ENCODE peak calls at places on chromosomes 12 and 14, in five cellular contexts. One of them, this sample, is unnamed.

GRCh38 chr12:23950775-23951391 is 1.4 kb upstream of the SOX5 start:
- DNase-seq in pancreas: peak
- DNase-seq in CD4-positive, alpha-beta T cell: no peak
- DNase-seq in psoas muscle: no peak
- DNase-seq in endothelial cell of umbilical vein: peak
- DNase-seq in this sample: no peak

GRCh38 chr14:70086685-70087379 is 101.9 kb downstream of the SLC8A3 start:
- DNase-seq in psoas muscle: no peak
- DNase-seq in pancreas: no peak
- DNase-seq in CD4-positive, alpha-beta T cell: no peak
- DNase-seq in endothelial cell of umbilical vein: peak
- DNase-seq in this sample: no peak

GRCh38 chr12:104358353-104359003 is 54.9 kb downstream of the EID3 start:
- DNase-seq in CD4-positive, alpha-beta T cell: peak
- DNase-seq in pancreas: no peak
- DNase-seq in psoas muscle: peak
- DNase-seq in endothelial cell of umbilical vein: peak
- DNase-seq in this sample: peak

GRCh38 chr12:3601466-3602150 is 110.6 kb downstream of the PRMT8 start:
- DNase-seq in pancreas: no peak
- DNase-seq in endothelial cell of umbilical vein: no peak
- DNase-seq in psoas muscle: no peak
- DNase-seq in CD4-positive, alpha-beta T cell: no peak
- DNase-seq in this sample: no peak

GRCh38 chr12:131044760-131045381 is 91.2 kb downstream of the ADGRD1 start:
- DNase-seq in CD4-positive, alpha-beta T cell: no peak
- DNase-seq in endothelial cell of umbilical vein: no peak
- DNase-seq in pancreas: peak
- DNase-seq in psoas muscle: peak
- DNase-seq in this sample: no peak

GRCh38 chr12:132006056-132006680 is 56.4 kb downstream of the EP400 start:
- DNase-seq in pancreas: no peak
- DNase-seq in CD4-positive, alpha-beta T cell: no peak
- DNase-seq in psoas muscle: no peak
- DNase-seq in endothelial cell of umbilical vein: no peak
- DNase-seq in this sample: no peak

GRCh38 chr14:99273724-99274345 is 1.8 kb upstream of the BCL11B start:
- DNase-seq in endothelial cell of umbilical vein: no peak
- DNase-seq in CD4-positive, alpha-beta T cell: no peak
- DNase-seq in pancreas: no peak
- DNase-seq in psoas muscle: no peak
- DNase-seq in this sample: no peak

GRCh38 chr12:124395284-124395752 is 100.4 kb downstream of the RFLNA start:
- DNase-seq in endothelial cell of umbilical vein: no peak
- DNase-seq in psoas muscle: no peak
- DNase-seq in CD4-positive, alpha-beta T cell: no peak
- DNase-seq in pancreas: no peak
- DNase-seq in this sample: no peak

GRCh38 chr12:26473291-26473690 is 277.9 kb downstream of the SSPN start:
- DNase-seq in CD4-positive, alpha-beta T cell: no peak
- DNase-seq in pancreas: no peak
- DNase-seq in psoas muscle: no peak
- DNase-seq in endothelial cell of umbilical vein: no peak
- DNase-seq in this sample: no peak

GRCh38 chr12:110744176-110744575 is 1.5 kb upstream of the PPP1CC start:
- DNase-seq in endothelial cell of umbilical vein: peak
- DNase-seq in pancreas: no peak
- DNase-seq in CD4-positive, alpha-beta T cell: no peak
- DNase-seq in psoas muscle: peak
- DNase-seq in this sample: peak

GRCh38 chr12:6915789-6916285 is 1.5 kb downstream of the ENO2 start:
- DNase-seq in CD4-positive, alpha-beta T cell: no peak
- DNase-seq in endothelial cell of umbilical vein: no peak
- DNase-seq in psoas muscle: no peak
- DNase-seq in pancreas: no peak
- DNase-seq in this sample: no peak

GRCh38 chr12:6916426-6917200 is 2.2 kb downstream of the ENO2 start:
- DNase-seq in endothelial cell of umbilical vein: no peak
- DNase-seq in pancreas: no peak
- DNase-seq in psoas muscle: no peak
- DNase-seq in CD4-positive, alpha-beta T cell: no peak
- DNase-seq in this sample: no peak

GRCh38 chr12:6912164-6912956 is 2.0 kb upstream of the ENO2 start:
- DNase-seq in CD4-positive, alpha-beta T cell: no peak
- DNase-seq in endothelial cell of umbilical vein: no peak
- DNase-seq in psoas muscle: no peak
- DNase-seq in pancreas: no peak
- DNase-seq in this sample: no peak

GRCh38 chr12:6915023-6915788 is 826 bp downstream of the ENO2 start:
- DNase-seq in CD4-positive, alpha-beta T cell: no peak
- DNase-seq in pancreas: no peak
- DNase-seq in endothelial cell of umbilical vein: no peak
- DNase-seq in psoas muscle: no peak
- DNase-seq in this sample: no peak

DNA sequence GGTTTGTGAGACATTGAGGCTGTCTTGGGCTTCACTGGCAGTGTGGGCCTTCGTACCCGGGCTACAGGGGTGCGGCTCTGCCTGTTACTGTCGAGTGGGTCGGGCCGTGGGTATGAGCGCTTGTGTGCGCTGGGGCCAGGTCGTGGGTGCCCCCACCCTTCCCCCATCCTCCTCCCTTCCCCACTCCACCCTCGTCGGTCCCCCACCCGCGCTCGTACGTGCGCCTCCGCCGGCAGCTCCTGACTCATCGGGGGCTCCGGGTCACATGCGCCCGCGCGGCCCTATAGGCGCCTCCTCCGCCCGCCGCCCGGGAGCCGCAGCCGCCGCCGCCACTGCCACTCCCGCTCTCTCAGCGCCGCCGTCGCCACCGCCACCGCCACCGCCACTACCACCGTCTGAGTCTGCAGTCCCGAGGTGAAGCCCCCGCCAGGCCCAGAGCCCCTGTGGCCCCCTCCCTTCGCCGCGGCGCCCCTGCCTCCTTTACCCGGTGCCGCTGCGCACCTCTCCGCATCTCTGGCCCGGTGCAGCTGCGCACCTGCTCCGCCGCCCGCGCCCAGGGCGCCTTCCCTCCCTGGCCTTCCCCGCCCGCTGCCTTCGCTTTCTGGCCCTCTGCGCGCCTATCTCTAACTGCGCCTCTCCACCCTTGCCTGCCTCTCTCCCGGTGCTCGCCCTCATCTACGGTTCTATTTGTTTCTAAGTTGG is at the start of gene ENO2:
- DNase-seq in pancreas: peak
- DNase-seq in CD4-positive, alpha-beta T cell: peak
- DNase-seq in endothelial cell of umbilical vein: peak
- DNase-seq in psoas muscle: peak
- DNase-seq in this sample: peak
- H3K27ac ChIP-seq in pancreas: no peak
- H3K27ac ChIP-seq in CD4-positive, alpha-beta T cell: peak
- H3K27ac ChIP-seq in endothelial cell of umbilical vein: no peak
- H3K27ac ChIP-seq in psoas muscle: peak
- H3K27ac ChIP-seq in this sample: peak

GRCh38 chr14:32209471-32209870 is 6.4 kb upstream of the RNU6-8 start:
- DNase-seq in endothelial cell of umbilical vein: no peak
- DNase-seq in CD4-positive, alpha-beta T cell: no peak
- DNase-seq in psoas muscle: no peak
- DNase-seq in pancreas: no peak
- DNase-seq in this sample: no peak
- H3K27ac ChIP-seq in endothelial cell of umbilical vein: no peak
- H3K27ac ChIP-seq in CD4-positive, alpha-beta T cell: no peak
- H3K27ac ChIP-seq in psoas muscle: peak
- H3K27ac ChIP-seq in pancreas: no peak
- H3K27ac ChIP-seq in this sample: no peak

DNA sequence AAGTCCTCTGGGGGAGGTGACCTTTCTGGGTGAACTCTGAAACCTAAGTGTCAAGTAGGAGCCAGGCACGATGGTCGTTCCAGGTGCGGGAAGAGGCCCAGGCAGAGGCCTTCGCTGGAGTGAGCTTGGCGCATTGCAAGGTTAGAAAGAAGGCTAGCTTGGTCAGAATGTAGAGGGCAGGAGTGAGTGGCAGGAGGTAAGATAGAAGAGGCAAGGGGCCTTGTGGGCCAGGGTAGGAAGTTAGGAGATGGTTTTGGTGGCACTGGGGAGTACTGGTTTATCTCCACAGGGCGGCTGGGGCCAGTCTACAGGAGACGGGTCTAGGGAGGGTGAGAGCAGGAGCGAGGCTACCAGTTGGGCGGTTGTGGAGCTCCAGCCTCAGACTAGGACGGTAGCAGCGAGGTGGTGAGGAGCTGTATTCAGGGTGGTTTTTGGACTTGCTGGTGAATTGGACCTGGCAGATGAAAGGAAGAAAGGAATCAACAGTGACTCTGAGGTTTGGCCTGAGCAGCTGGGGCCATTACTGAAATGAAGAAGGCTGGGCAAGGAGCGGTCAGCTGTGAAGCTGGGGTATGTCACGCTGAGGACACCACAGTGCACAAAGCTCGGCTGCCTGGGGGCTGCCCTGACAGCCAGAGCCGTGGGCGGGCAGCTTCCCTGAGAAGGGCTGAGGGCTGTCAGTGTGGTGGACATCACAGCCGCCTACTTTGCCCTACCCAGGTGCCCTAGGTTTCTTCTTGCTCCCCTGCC is 9.1 kb downstream of the MLXIP start:
- DNase-seq in psoas muscle: no peak
- DNase-seq in pancreas: no peak
- DNase-seq in endothelial cell of umbilical vein: no peak
- DNase-seq in CD4-positive, alpha-beta T cell: no peak
- DNase-seq in this sample: no peak
- H3K27ac ChIP-seq in psoas muscle: peak
- H3K27ac ChIP-seq in pancreas: no peak
- H3K27ac ChIP-seq in endothelial cell of umbilical vein: no peak
- H3K27ac ChIP-seq in CD4-positive, alpha-beta T cell: no peak
- H3K27ac ChIP-seq in this sample: peak

DNA sequence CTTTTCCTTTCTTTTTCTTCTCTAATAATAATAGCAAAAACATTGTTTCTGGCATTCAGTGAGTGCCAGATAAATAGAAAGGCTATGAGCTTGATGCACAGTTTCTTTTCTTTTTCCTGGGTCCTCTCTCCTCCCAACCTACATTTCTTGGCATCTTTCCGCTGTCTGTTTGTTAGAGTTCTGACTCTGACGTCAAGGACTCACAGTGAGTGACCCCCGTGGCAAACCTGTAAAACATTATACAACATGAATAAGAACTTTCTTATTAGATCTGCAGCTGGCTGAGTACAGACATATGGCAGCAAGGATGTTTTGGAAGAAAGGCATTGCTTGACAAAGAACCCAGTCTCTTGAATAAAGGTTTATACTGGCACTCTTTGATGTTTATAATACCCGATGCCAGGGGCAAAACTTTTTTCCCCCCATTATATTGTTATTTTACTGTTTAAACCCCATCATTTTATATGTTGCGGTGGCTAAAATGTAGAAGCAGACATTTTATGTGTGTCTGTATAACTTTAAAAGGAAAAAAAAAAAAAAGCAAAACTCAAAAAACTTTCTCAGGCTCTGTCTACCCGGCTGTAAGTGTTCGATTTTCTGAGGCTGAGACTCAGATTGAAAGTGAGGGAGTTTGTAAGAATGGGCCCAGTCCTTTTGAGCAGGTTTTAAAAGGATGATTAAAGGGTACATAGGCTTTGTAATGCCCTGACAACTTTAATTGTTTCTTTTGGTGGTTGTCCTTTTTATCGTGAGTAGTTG is 159.2 kb downstream of the PDE3A start:
- DNase-seq in CD4-positive, alpha-beta T cell: no peak
- DNase-seq in endothelial cell of umbilical vein: no peak
- DNase-seq in psoas muscle: no peak
- DNase-seq in pancreas: no peak
- DNase-seq in this sample: no peak
- H3K27ac ChIP-seq in CD4-positive, alpha-beta T cell: no peak
- H3K27ac ChIP-seq in endothelial cell of umbilical vein: no peak
- H3K27ac ChIP-seq in psoas muscle: no peak
- H3K27ac ChIP-seq in pancreas: no peak
- H3K27ac ChIP-seq in this sample: peak

GRCh38 chr14:95322646-95323045 is 2.9 kb upstream of the CLMN start:
- DNase-seq in psoas muscle: no peak
- DNase-seq in pancreas: no peak
- DNase-seq in endothelial cell of umbilical vein: no peak
- DNase-seq in CD4-positive, alpha-beta T cell: no peak
- DNase-seq in this sample: no peak
- H3K27ac ChIP-seq in psoas muscle: no peak
- H3K27ac ChIP-seq in pancreas: no peak
- H3K27ac ChIP-seq in endothelial cell of umbilical vein: no peak
- H3K27ac ChIP-seq in CD4-positive, alpha-beta T cell: no peak
- H3K27ac ChIP-seq in this sample: no peak

DNA sequence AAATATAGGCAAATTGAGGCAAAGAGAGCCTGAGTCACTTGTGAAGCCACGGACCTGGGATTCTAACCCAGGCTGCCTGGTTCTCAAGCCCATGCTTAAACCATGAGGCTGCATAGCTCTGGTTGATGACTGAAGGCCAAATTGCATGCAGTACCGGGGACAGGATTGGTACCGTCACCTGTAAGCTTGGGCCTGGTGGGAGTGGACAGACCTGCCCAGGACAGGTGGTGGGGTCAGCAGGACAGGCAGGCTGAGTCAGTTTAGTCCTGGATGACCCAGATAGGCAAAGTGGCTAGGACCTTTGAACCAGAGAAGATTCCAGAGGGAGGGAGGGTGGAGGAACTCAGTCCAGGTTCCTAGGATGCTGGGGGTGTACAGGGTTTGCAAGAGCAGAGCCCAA is 25.8 kb downstream of the RIN3 start:
- DNase-seq in psoas muscle: no peak
- DNase-seq in endothelial cell of umbilical vein: no peak
- DNase-seq in pancreas: no peak
- DNase-seq in CD4-positive, alpha-beta T cell: no peak
- DNase-seq in this sample: no peak
- H3K27ac ChIP-seq in psoas muscle: peak
- H3K27ac ChIP-seq in endothelial cell of umbilical vein: peak
- H3K27ac ChIP-seq in pancreas: no peak
- H3K27ac ChIP-seq in CD4-positive, alpha-beta T cell: no peak
- H3K27ac ChIP-seq in this sample: no peak

This sample was measured in caudate nucleus.